ENCODE peak calls at places on chromosome 21, in nine cellular contexts. E, I, O, D, P, C, F, Y and R are unnamed samples.

GRCh38 chr21:44704636-44705001 is 6.8 kb downstream of the TSPEAR start:
- DNase-seq in E (no peak), I (no peak), O (no peak), D (no peak), P (no peak), C (no peak), F (peak), Y (no peak), R (no peak)

GRCh38 chr21:26844258-26845065 is 747 bp downstream of the ADAMTS1 start:
- DNase-seq in E (peak), I (no peak), O (no peak), D (no peak), P (peak), C (peak), F (peak), Y (peak), R (no peak)

GRCh38 chr21:36180963-36181362 is 24.3 kb downstream of the DOP1B start:
- DNase-seq in E (no peak), I (no peak), O (no peak), D (no peak), P (no peak), C (no peak), F (no peak), Y (no peak), R (no peak)

GRCh38 chr21:35234725-35235124 is 185.6 kb upstream of the RUNX1 start:
- DNase-seq in E (no peak), I (no peak), O (no peak), D (no peak), P (no peak), C (no peak), F (no peak), Y (no peak), R (no peak)

GRCh38 chr21:41396452-41397107 is 29.5 kb upstream of the MX1 start:
- DNase-seq in E (no peak), I (no peak), O (no peak), D (no peak), P (no peak), C (no peak), F (peak), Y (no peak), R (no peak)

GRCh38 chr21:42702720-42703119 is 49.3 kb downstream of the PDE9A start:
- DNase-seq in E (no peak), I (no peak), O (no peak), D (no peak), P (no peak), C (no peak), F (no peak), Y (no peak), R (no peak)

GRCh38 chr21:15061747-15062146 is 3.1 kb downstream of the NRIP1 start:
- DNase-seq in E (no peak), I (no peak), O (no peak), D (no peak), P (no peak), C (no peak), F (no peak), Y (no peak), R (no peak)

GRCh38 chr21:44454747-44455523 is at the start of gene LRRC3:
- DNase-seq in E (peak), I (peak), O (peak), D (peak), P (peak), C (peak), F (peak), Y (peak), R (peak)

GRCh38 chr21:33362044-33362555 is 37.3 kb downstream of the IFNAR1 start:
- DNase-seq in E (no peak), I (peak), O (no peak), D (peak), P (no peak), C (no peak), F (peak), Y (peak), R (peak)

GRCh38 chr21:29416268-29416667 is 117.5 kb downstream of the BACH1 start:
- DNase-seq in E (peak), I (no peak), O (no peak), D (no peak), P (no peak), C (no peak), F (no peak), Y (no peak), R (no peak)

GRCh38 chr21:42681296-42682206 is 28.1 kb downstream of the PDE9A start:
- DNase-seq in E (no peak), I (peak), O (no peak), D (no peak), P (peak), C (no peak), F (no peak), Y (no peak), R (no peak)

GRCh38 chr21:28971171-28971570 is 21.5 kb downstream of the LTN1 start:
- DNase-seq in E (peak), I (no peak), O (no peak), D (no peak), P (no peak), C (peak), F (peak), Y (no peak), R (no peak)

GRCh38 chr21:40853956-40854688 is 7.2 kb upstream of the DSCAM start:
- DNase-seq in E (no peak), I (no peak), O (no peak), D (no peak), P (no peak), C (no peak), F (no peak), Y (no peak), R (no peak)

GRCh38 chr21:40151611-40152010 is 284.4 kb downstream of the PCP4 start:
- DNase-seq in E (no peak), I (no peak), O (no peak), D (no peak), P (no peak), C (no peak), F (no peak), Y (no peak), R (no peak)

GRCh38 chr21:31580866-31581276 is 78.6 kb upstream of the SOD1 start:
- DNase-seq in E (peak), I (peak), O (peak), D (peak), P (no peak), C (peak), F (peak), Y (peak), R (peak)

GRCh38 chr21:45539046-45539795 is 3.0 kb downstream of the SLC19A1 start:
- DNase-seq in E (no peak), I (peak), O (no peak), D (no peak), P (peak), C (no peak), F (no peak), Y (no peak), R (no peak)

GRCh38 chr21:45550552-45551210 is 8.4 kb upstream of the SLC19A1 start:
- DNase-seq in E (no peak), I (peak), O (no peak), D (no peak), P (peak), C (peak), F (no peak), Y (no peak), R (peak)

GRCh38 chr21:36799869-36800268 is 101.0 kb downstream of the SIM2 start:
- DNase-seq in E (no peak), I (no peak), O (no peak), D (no peak), P (no peak), C (peak), F (no peak), Y (no peak), R (no peak)